ENCODE peak calls at places on chromosomes 7 and 10, in eight cellular contexts. B is AG20443, H is fibroblast of the conjunctiva, D is NCI-H460, O is GM10248, K is H4, G is sciatic nerve, A is cardiac muscle cell. L is an unnamed sample.

GRCh38 chr7:27901028-27901760 is 161.2 kb downstream of the TAX1BP1 start:
- DNase-seq in B (peak), H (peak), D (peak), O (peak), K (peak), G (no peak), A (peak), L (no peak)

GRCh38 chr7:107138696-107139420 is 29.9 kb upstream of the HBP1 start:
- DNase-seq in B (no peak), H (no peak), D (no peak), O (no peak), K (no peak), G (no peak), A (no peak), L (no peak)

GRCh38 chr7:107980671-107981190 is 22.2 kb downstream of the LAMB1 start:
- DNase-seq in B (no peak), H (no peak), D (no peak), O (no peak), K (no peak), G (no peak), A (no peak), L (no peak)

GRCh38 chr10:90930971-90931841 is 10.3 kb upstream of the ANKRD1 start:
- DNase-seq in B (peak), H (peak), D (peak), O (no peak), K (peak), G (no peak), A (peak), L (peak)

GRCh38 chr10:25747038-25747437 is 187.0 kb upstream of the MYO3A start:
- DNase-seq in B (no peak), H (no peak), D (no peak), O (no peak), K (peak), G (no peak), A (no peak), L (no peak)

GRCh38 chr7:105926131-105926530 is 36.9 kb upstream of the CDHR3 start:
- DNase-seq in B (no peak), H (no peak), D (no peak), O (no peak), K (no peak), G (no peak), A (no peak), L (no peak)

GRCh38 chr7:111982804-111983203 is 223.4 kb downstream of the DOCK4 start:
- DNase-seq in B (no peak), H (no peak), D (no peak), O (no peak), K (no peak), G (no peak), A (peak), L (no peak)

GRCh38 chr7:154744861-154745258 is 258.1 kb downstream of the PAXIP1 start:
- DNase-seq in B (no peak), H (no peak), D (no peak), O (no peak), K (no peak), G (no peak), A (no peak), L (no peak)

GRCh38 chr10:78805176-78805575 is 263.6 kb upstream of the ZMIZ1 start:
- DNase-seq in B (peak), H (peak), D (no peak), O (no peak), K (peak), G (no peak), A (peak), L (peak)

GRCh38 chr7:120996333-120996982 is 7.9 kb downstream of the CPED1 start:
- DNase-seq in B (peak), H (peak), D (no peak), O (no peak), K (peak), G (peak), A (peak), L (peak)

GRCh38 chr10:58175990-58176910 is 91.4 kb downstream of the IPMK start:
- DNase-seq in B (peak), H (no peak), D (peak), O (no peak), K (no peak), G (no peak), A (peak), L (no peak)

GRCh38 chr10:94097656-94098055 is 103.9 kb downstream of the PLCE1 start:
- DNase-seq in B (peak), H (no peak), D (no peak), O (no peak), K (no peak), G (no peak), A (no peak), L (no peak)

GRCh38 chr10:106999118-106999707 is 165.3 kb downstream of the SORCS1 start:
- DNase-seq in B (no peak), H (no peak), D (no peak), O (no peak), K (no peak), G (no peak), A (no peak), L (no peak)

GRCh38 chr10:93746844-93747284 is 10.9 kb upstream of the LGI1 start:
- DNase-seq in B (peak), H (peak), D (peak), O (peak), K (peak), G (no peak), A (peak), L (no peak)

GRCh38 chr7:126790763-126791162 is 462.0 kb downstream of the GRM8 start:
- DNase-seq in B (no peak), H (no peak), D (no peak), O (no peak), K (peak), G (no peak), A (no peak), L (no peak)

GRCh38 chr7:2619120-2619519 is 12.7 kb upstream of the TTYH3 start:
- DNase-seq in B (peak), H (no peak), D (no peak), O (no peak), K (no peak), G (no peak), A (no peak), L (no peak)

GRCh38 chr10:131848296-131848695 is 52.5 kb upstream of the PPP2R2D start:
- DNase-seq in B (no peak), H (no peak), D (no peak), O (no peak), K (no peak), G (peak), A (no peak), L (peak)

GRCh38 chr7:138125598-138126111 is 49.4 kb downstream of the AKR1D1 start:
- DNase-seq in B (peak), H (no peak), D (no peak), O (peak), K (peak), G (no peak), A (no peak), L (no peak)

GRCh38 chr7:7693881-7694280 is 24.5 kb downstream of the RPA3 start:
- DNase-seq in B (peak), H (peak), D (no peak), O (no peak), K (no peak), G (no peak), A (peak), L (no peak)

GRCh38 chr10:129963076-129963830 is 821 bp downstream of the EBF3 start:
- DNase-seq in B (peak), H (no peak), D (no peak), O (no peak), K (no peak), G (peak), A (peak), L (no peak)

GRCh38 chr10:49606981-49607535 is 3.1 kb upstream of the SLC18A3 start:
- DNase-seq in B (peak), H (peak), D (peak), O (peak), K (peak), G (peak), A (peak), L (peak)

GRCh38 chr10:96044686-96045085 is 1.3 kb downstream of the CCNJ start:
- DNase-seq in B (peak), H (peak), D (peak), O (no peak), K (peak), G (no peak), A (peak), L (no peak)

GRCh38 chr7:107286751-107287621 is 118.2 kb downstream of the HBP1 start:
- DNase-seq in B (no peak), H (no peak), D (no peak), O (no peak), K (no peak), G (no peak), A (peak), L (no peak)

GRCh38 chr7:15305002-15305600 is 256.7 kb downstream of the AGMO start:
- DNase-seq in B (peak), H (peak), D (peak), O (no peak), K (peak), G (no peak), A (peak), L (no peak)

GRCh38 chr10:133142523-133143199 is 17.4 kb upstream of the KNDC1 start:
- DNase-seq in B (no peak), H (no peak), D (no peak), O (no peak), K (no peak), G (no peak), A (no peak), L (no peak)

GRCh38 chr10:28139138-28139537 is 140.3 kb upstream of the ODAD2 start:
- DNase-seq in B (no peak), H (no peak), D (no peak), O (no peak), K (peak), G (no peak), A (peak), L (peak)

GRCh38 chr10:86829472-86829871 is 73.1 kb downstream of the BMPR1A start:
- DNase-seq in B (no peak), H (no peak), D (no peak), O (no peak), K (no peak), G (no peak), A (no peak), L (no peak)

GRCh38 chr7:4641091-4641666 is 40.9 kb upstream of the FOXK1 start:
- DNase-seq in B (no peak), H (no peak), D (no peak), O (no peak), K (no peak), G (no peak), A (no peak), L (no peak)

GRCh38 chr7:141013345-141013715 is 1.4 kb downstream of the MRPS33 start:
- DNase-seq in B (no peak), H (no peak), D (no peak), O (no peak), K (no peak), G (no peak), A (no peak), L (no peak)